ENCODE peak calls at places on chromosome 18, in five cellular contexts. One of them, this sample, is unnamed.

GRCh38 chr18:55494899-55495298 is 93.1 kb downstream of the TCF4 start:
- DNase-seq in HepG2: no peak
- DNase-seq in H1: no peak
- DNase-seq in NT2/D1: no peak
- DNase-seq in GM12878: no peak
- DNase-seq in this sample: no peak

GRCh38 chr18:12369211-12369610 is 7.8 kb downstream of the AFG3L2 start:
- DNase-seq in H1: no peak
- DNase-seq in HepG2: no peak
- DNase-seq in GM12878: no peak
- DNase-seq in NT2/D1: no peak
- DNase-seq in this sample: no peak

GRCh38 chr18:11149441-11150270 is at the start of gene PIEZO2:
- DNase-seq in HepG2: peak; percentile 68
- DNase-seq in GM12878: peak; percentile 43
- DNase-seq in NT2/D1: peak; percentile 43
- DNase-seq in H1: no peak
- DNase-seq in this sample: peak; percentile 17

GRCh38 chr18:48545690-48546365 is 7.0 kb downstream of the CTIF start:
- DNase-seq in H1: no peak
- DNase-seq in HepG2: no peak
- DNase-seq in GM12878: no peak
- DNase-seq in NT2/D1: no peak
- DNase-seq in this sample: no peak

GRCh38 chr18:43661570-43661969 is 384.3 kb upstream of the SYT4 start:
- DNase-seq in NT2/D1: peak; percentile 28
- DNase-seq in H1: peak; percentile 19
- DNase-seq in HepG2: peak; percentile 1
- DNase-seq in GM12878: peak; percentile 4
- DNase-seq in this sample: peak; percentile 2

GRCh38 chr18:70288851-70289328 is at the start of gene SOCS6:
- DNase-seq in GM12878: no peak
- DNase-seq in NT2/D1: peak; percentile 11
- DNase-seq in H1: no peak
- DNase-seq in HepG2: no peak
- DNase-seq in this sample: peak; percentile 25

GRCh38 chr18:48709371-48709770 is 170.5 kb downstream of the CTIF start:
- DNase-seq in H1: no peak
- DNase-seq in HepG2: no peak
- DNase-seq in NT2/D1: no peak
- DNase-seq in GM12878: no peak
- DNase-seq in this sample: no peak

GRCh38 chr18:13218376-13219011 is at the start of gene LDLRAD4:
- DNase-seq in NT2/D1: no peak
- DNase-seq in HepG2: no peak
- DNase-seq in H1: no peak
- DNase-seq in GM12878: no peak
- DNase-seq in this sample: peak; percentile 11

GRCh38 chr18:9731380-9731779 is 23.3 kb downstream of the RAB31 start:
- DNase-seq in GM12878: no peak
- DNase-seq in NT2/D1: no peak
- DNase-seq in H1: no peak
- DNase-seq in HepG2: no peak
- DNase-seq in this sample: no peak

GRCh38 chr18:64444819-64445218 is 295.9 kb upstream of the LINC00305 start:
- DNase-seq in HepG2: no peak
- DNase-seq in H1: no peak
- DNase-seq in NT2/D1: no peak
- DNase-seq in GM12878: no peak
- DNase-seq in this sample: no peak

GRCh38 chr18:59008302-59008974 is 131.2 kb upstream of the SEC11C start:
- DNase-seq in HepG2: no peak
- DNase-seq in GM12878: no peak
- DNase-seq in NT2/D1: peak; percentile 11
- DNase-seq in H1: peak; percentile 10
- DNase-seq in this sample: no peak

GRCh38 chr18:49697757-49698595 is 115.4 kb downstream of the ACAA2 start:
- DNase-seq in GM12878: no peak
- DNase-seq in NT2/D1: peak; percentile 23
- DNase-seq in H1: no peak
- DNase-seq in HepG2: no peak
- DNase-seq in this sample: no peak

GRCh38 chr18:4256786-4257417 is 198.2 kb downstream of the DLGAP1 start:
- DNase-seq in GM12878: no peak
- DNase-seq in H1: no peak
- DNase-seq in NT2/D1: no peak
- DNase-seq in HepG2: no peak
- DNase-seq in this sample: no peak

GRCh38 chr18:48928787-48929186 is 22.0 kb downstream of the SMAD7 start:
- DNase-seq in NT2/D1: no peak
- DNase-seq in HepG2: peak; percentile 65
- DNase-seq in H1: no peak
- DNase-seq in GM12878: peak; percentile 72
- DNase-seq in this sample: no peak

GRCh38 chr18:49227456-49227855 is 233.0 kb downstream of the DYM start:
- DNase-seq in HepG2: no peak
- DNase-seq in NT2/D1: no peak
- DNase-seq in H1: no peak
- DNase-seq in GM12878: no peak
- DNase-seq in this sample: no peak

GRCh38 chr18:3089579-3089978 is 76.6 kb upstream of the LPIN2 start:
- DNase-seq in NT2/D1: no peak
- DNase-seq in GM12878: no peak
- DNase-seq in H1: no peak
- DNase-seq in HepG2: no peak
- DNase-seq in this sample: no peak

GRCh38 chr18:63259581-63259830 is 60.1 kb downstream of the BCL2 start:
- DNase-seq in GM12878: no peak
- DNase-seq in HepG2: no peak
- DNase-seq in H1: no peak
- DNase-seq in NT2/D1: no peak
- DNase-seq in this sample: no peak

GRCh38 chr18:75218524-75218923 is 7.9 kb downstream of the TSHZ1 start:
- DNase-seq in H1: no peak
- DNase-seq in NT2/D1: no peak
- DNase-seq in GM12878: no peak
- DNase-seq in HepG2: no peak
- DNase-seq in this sample: no peak

GRCh38 chr18:22539045-22539444 is 121.3 kb upstream of the CTAGE1 start:
- DNase-seq in H1: no peak
- DNase-seq in HepG2: no peak
- DNase-seq in NT2/D1: no peak
- DNase-seq in GM12878: no peak
- DNase-seq in this sample: no peak

GRCh38 chr18:22542400-22542835 is 124.7 kb upstream of the CTAGE1 start:
- DNase-seq in H1: no peak
- DNase-seq in NT2/D1: no peak
- DNase-seq in GM12878: no peak
- DNase-seq in HepG2: peak; percentile 1
- DNase-seq in this sample: no peak

GRCh38 chr18:22541232-22541631 is 123.5 kb upstream of the CTAGE1 start:
- DNase-seq in H1: no peak
- DNase-seq in HepG2: peak; percentile 5
- DNase-seq in GM12878: no peak
- DNase-seq in NT2/D1: no peak
- DNase-seq in this sample: no peak

GRCh38 chr18:22538463-22538862 is 120.7 kb upstream of the CTAGE1 start:
- DNase-seq in HepG2: no peak
- DNase-seq in H1: no peak
- DNase-seq in GM12878: no peak
- DNase-seq in NT2/D1: no peak
- DNase-seq in this sample: no peak

GRCh38 chr18:22536558-22536957 is 118.8 kb upstream of the CTAGE1 start:
- DNase-seq in NT2/D1: no peak
- DNase-seq in HepG2: no peak
- DNase-seq in H1: no peak
- DNase-seq in GM12878: no peak
- DNase-seq in this sample: no peak
- TF ChIP-seq SUZ12 in NT2/D1: no peak
- TF ChIP-seq SUZ12 in HepG2: no peak
- TF ChIP-seq SUZ12 in H1: no peak
- TF ChIP-seq SUZ12 in GM12878: no peak
- TF ChIP-seq SUZ12 in this sample: no peak

DNA sequence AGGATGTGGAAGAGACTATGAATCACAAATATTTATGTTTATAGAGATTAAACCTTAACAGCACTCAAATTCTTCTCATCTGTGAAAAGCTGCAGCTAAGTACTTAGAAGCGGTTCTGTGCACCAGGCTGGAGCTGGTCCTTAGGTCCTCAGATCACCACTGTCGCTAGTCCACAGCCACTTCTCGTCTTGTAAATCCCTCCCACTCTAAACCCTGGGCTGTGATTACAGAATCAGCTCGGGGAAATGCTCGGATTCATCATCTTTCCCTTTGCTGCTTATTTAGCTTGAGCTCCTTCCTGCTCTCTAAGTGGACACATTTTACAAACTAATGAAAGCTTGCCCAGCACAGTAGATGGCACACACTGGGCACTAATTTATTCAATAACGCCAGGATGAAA is 61.7 kb downstream of the RNF152 start:
- DNase-seq in HepG2: no peak
- DNase-seq in GM12878: no peak
- DNase-seq in H1: no peak
- DNase-seq in NT2/D1: no peak
- DNase-seq in this sample: no peak
- TF ChIP-seq SUZ12 in HepG2: no peak
- TF ChIP-seq SUZ12 in GM12878: no peak
- TF ChIP-seq SUZ12 in H1: no peak
- TF ChIP-seq SUZ12 in NT2/D1: no peak
- TF ChIP-seq SUZ12 in this sample: no peak

GRCh38 chr18:76771132-76771824 is 51.1 kb upstream of the ZNF236 start:
- DNase-seq in GM12878: no peak
- DNase-seq in H1: no peak
- DNase-seq in NT2/D1: no peak
- DNase-seq in HepG2: peak; percentile 73
- DNase-seq in this sample: no peak
- TF ChIP-seq SUZ12 in GM12878: no peak
- TF ChIP-seq SUZ12 in H1: no peak
- TF ChIP-seq SUZ12 in NT2/D1: no peak
- TF ChIP-seq SUZ12 in HepG2: no peak
- TF ChIP-seq SUZ12 in this sample: no peak

DNA sequence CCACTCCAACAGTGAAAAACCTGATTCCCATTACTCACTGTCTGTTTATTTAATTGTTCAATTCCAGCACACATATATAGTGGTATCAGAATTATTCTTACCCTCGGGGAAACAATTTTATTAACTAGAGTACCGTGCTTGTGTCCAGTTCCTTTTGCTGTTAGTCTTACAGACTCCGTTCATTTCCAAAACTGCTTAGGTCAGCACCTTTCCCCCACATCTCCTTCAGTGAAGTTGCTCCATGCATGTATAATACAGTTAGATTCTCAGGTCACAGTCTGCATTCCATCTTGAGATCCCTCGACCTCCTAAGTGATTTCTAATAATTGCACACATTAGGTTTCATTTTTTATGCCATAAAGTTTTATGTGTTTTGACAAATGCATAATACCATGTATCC is 56.3 kb upstream of the ZNF521 start:
- DNase-seq in H1: no peak
- DNase-seq in NT2/D1: no peak
- DNase-seq in GM12878: no peak
- DNase-seq in HepG2: no peak
- DNase-seq in this sample: no peak
- TF ChIP-seq SUZ12 in H1: no peak
- TF ChIP-seq SUZ12 in NT2/D1: no peak
- TF ChIP-seq SUZ12 in GM12878: no peak
- TF ChIP-seq SUZ12 in HepG2: no peak
- TF ChIP-seq SUZ12 in this sample: no peak

DNA sequence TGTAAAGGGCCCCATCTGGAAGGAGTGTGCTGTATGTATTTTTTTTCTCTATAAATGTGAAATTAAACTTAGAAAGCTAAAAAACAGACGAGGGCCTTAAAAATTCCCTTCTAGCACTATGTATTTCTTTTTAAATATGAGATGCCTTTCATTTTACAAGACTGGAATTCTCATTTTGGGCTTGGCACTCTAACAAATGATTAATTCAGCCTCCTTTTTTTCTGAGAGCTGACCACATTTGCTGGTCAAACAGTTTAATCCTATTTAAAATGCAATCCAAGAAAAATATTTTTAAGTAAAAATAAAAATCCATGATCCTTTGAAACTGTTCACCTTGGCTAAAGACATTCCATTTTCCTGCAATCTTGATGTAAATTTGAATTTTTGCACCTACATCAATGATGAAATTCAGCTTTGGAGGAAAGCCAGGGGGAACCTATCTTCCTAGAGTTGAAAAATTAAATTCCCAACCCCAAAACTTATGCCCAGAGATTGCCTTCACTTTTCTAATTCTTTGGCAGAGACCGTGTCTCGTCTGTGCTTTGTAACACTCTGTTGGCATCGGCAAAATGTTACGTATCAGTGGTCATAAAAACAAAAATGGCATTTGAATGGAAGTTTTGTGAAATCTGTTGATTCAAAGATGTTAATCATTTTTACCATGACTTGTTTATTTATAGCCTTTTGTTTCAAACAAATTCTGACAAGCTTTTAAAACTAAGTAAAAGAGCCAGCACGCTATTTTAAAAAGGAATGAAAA is 284.5 kb downstream of the ZNF521 start:
- DNase-seq in NT2/D1: no peak
- DNase-seq in GM12878: no peak
- DNase-seq in H1: no peak
- DNase-seq in HepG2: no peak
- DNase-seq in this sample: no peak
- TF ChIP-seq SUZ12 in NT2/D1: no peak
- TF ChIP-seq SUZ12 in GM12878: no peak
- TF ChIP-seq SUZ12 in H1: no peak
- TF ChIP-seq SUZ12 in HepG2: no peak
- TF ChIP-seq SUZ12 in this sample: no peak

This sample was measured in HEK293T.